ENCODE peak calls at places on chromosome X, in four cellular contexts. G is K562, I is HepG2, J is GM12878. O is an unnamed sample.

GRCh38 chrX:1659664-1660461 is 45.0 kb downstream of the ASMT start:
- DNase-seq in G (no peak), I (no peak), J (no peak), O (no peak)

GRCh38 chrX:39967348-39967747 is 130.4 kb downstream of the BCOR start:
- DNase-seq in G (no peak), I (no peak), J (no peak), O (no peak)

GRCh38 chrX:138996268-138996667 is 284.8 kb upstream of the FGF13 start:
- DNase-seq in G (peak), I (no peak), J (no peak), O (no peak)

GRCh38 chrX:46913710-46914109 is 1.5 kb downstream of the JADE3 start:
- DNase-seq in G (peak), I (peak), J (no peak), O (no peak)

GRCh38 chrX:150050387-150050786 is 112.1 kb upstream of the EOLA2 start:
- DNase-seq in G (peak), I (no peak), J (no peak), O (no peak)

GRCh38 chrX:9997524-9997923 is 30.4 kb downstream of the CLDN34 start:
- DNase-seq in G (no peak), I (no peak), J (peak), O (no peak)

GRCh38 chrX:20217279-20217678 is 49.4 kb downstream of the RPS6KA3 start:
- DNase-seq in G (peak), I (no peak), J (no peak), O (no peak)

GRCh38 chrX:39859991-39860861 is 237.5 kb downstream of the BCOR start:
- DNase-seq in G (peak), I (no peak), J (peak), O (no peak)

GRCh38 chrX:147917700-147918694 is 6.3 kb downstream of the FMR1 start:
- DNase-seq in G (peak), I (no peak), J (peak), O (no peak)

GRCh38 chrX:119790977-119791436 is 423 bp downstream of the RPL39 start:
- DNase-seq in G (peak), I (peak), J (no peak), O (no peak)

GRCh38 chrX:118528089-118528753 is 32.6 kb downstream of the DOCK11 start:
- DNase-seq in G (no peak), I (no peak), J (peak), O (no peak)

GRCh38 chrX:150587585-150588503 is 19.4 kb downstream of the MTM1 start:
- DNase-seq in G (peak), I (no peak), J (no peak), O (peak)

GRCh38 chrX:129637217-129638109 is 17.3 kb downstream of the APLN start:
- DNase-seq in G (peak), I (peak), J (peak), O (peak)

GRCh38 chrX:10897768-10898167 is 213.4 kb upstream of the HCCS start:
- DNase-seq in G (no peak), I (no peak), J (no peak), O (no peak)

DNA sequence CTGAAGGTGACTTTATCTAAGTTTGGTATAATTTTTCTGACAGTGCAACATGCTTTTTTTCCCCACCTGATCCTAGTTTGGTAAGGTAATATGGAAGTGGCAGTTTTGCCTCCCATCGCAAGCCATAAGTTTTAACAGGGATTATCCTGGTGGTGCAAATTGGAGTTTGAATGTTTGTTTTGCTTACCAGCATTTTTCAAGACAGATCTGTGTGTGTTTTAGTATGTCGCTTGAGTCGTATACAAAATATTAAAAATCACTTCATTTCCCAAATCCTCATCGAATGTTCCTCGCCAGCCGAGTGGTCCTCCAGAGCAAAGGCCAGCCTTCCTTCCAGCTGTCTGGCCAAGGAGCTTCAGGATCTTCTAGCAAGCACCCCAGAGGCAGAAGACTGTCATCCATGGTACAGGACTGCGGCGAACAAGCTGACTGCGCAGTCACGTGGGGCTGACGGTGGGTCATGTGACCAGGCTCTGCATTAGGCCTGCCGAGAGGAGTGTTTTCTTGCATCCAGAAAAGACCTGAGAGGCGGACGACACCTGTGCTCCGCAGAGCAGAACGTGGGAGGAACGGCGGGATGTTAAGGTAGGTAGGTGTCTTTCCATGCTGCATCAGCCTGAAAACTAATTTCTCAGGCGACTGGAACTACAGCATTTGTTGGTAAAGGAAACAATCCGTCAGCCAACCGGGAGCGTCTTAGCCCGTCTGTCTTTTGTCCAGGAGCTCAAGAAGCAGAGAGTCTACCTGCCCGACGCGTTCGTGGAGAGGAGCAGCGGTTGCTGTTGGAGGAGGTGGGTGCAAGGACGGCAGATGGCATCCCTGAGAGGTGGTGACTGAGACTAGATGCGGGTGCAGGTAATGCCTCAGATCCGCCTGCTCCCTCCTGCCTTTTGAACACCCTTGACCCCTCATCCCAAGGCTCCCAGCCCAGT is at the start of gene GPRASP3:
- DNase-seq in G (peak), I (no peak), J (no peak), O (peak)
- TF ChIP-seq TARDBP in G (no peak), I (no peak), J (no peak), O (no peak)

GRCh38 chrX:110691446-110691845 is 104.2 kb downstream of the CHRDL1 start:
- DNase-seq in G (no peak), I (no peak), J (no peak), O (no peak)
- TF ChIP-seq FOXM1 in G (no peak), I (no peak), J (no peak), O (no peak)

GRCh38 chrX:43868791-43869190 is 13.5 kb downstream of the MAOB start:
- DNase-seq in G (no peak), I (no peak), J (no peak), O (no peak)
- TF ChIP-seq TARDBP in G (no peak), I (no peak), J (no peak), O (no peak)

GRCh38 chrX:2848806-2849420 is 20.2 kb downstream of the GYG2 start:
- DNase-seq in G (no peak), I (peak), J (no peak), O (no peak)
- TF ChIP-seq FOXM1 in G (no peak), I (no peak), J (no peak), O (no peak)

GRCh38 chrX:17592117-17592516 is 145.2 kb upstream of the SCML1 start:
- DNase-seq in G (no peak), I (no peak), J (no peak), O (no peak)

GRCh38 chrX:17587352-17587751 is 149.9 kb upstream of the SCML1 start:
- DNase-seq in G (no peak), I (no peak), J (no peak), O (no peak)

GRCh38 chrX:17591741-17592110 is 145.6 kb upstream of the SCML1 start:
- DNase-seq in G (no peak), I (no peak), J (no peak), O (no peak)

GRCh38 chrX:17588303-17588702 is 149.0 kb upstream of the SCML1 start:
- DNase-seq in G (no peak), I (no peak), J (no peak), O (no peak)

DNA sequence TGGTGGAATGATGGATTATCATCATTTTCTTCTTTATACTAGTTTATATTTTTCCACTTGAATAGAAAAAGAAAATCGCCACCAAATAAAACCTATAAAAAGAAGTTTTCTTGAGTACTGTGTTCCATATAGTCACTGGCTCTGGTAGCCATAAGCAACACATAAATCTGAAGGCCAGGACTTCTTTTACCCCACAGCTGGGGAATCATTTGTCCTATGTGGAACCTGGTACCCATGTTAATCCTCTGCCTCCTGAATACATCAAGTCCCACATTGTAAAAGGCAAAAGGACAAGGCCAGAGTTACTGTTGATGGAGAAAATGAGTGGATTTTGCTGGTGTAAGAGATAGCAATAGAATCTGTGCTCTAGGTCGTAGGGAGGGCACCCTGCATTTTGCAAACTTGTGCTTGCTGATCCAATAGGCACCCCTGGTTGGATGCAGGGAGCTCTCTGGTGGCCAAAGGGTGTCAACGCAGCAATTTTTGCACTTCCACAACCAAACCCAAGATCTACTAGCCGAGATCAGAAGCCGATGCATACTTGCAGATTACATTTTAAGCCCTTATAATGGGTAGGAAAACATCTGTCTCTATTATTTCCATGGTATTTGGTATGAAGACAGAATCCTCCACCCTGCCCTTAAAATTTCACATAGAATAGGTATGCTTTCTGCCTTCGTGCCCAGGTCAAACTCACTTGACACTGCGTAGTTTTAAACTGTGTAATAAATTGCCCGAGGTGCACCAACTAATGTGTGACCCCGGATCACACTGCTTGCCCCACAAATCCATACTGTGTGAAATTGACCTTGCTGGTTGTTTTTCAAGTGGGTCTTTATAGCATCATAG is 146.2 kb upstream of the SCML1 start:
- DNase-seq in G (peak), I (peak), J (no peak), O (peak)
- TF ChIP-seq TARDBP in G (no peak), I (no peak), J (no peak), O (no peak)

DNA sequence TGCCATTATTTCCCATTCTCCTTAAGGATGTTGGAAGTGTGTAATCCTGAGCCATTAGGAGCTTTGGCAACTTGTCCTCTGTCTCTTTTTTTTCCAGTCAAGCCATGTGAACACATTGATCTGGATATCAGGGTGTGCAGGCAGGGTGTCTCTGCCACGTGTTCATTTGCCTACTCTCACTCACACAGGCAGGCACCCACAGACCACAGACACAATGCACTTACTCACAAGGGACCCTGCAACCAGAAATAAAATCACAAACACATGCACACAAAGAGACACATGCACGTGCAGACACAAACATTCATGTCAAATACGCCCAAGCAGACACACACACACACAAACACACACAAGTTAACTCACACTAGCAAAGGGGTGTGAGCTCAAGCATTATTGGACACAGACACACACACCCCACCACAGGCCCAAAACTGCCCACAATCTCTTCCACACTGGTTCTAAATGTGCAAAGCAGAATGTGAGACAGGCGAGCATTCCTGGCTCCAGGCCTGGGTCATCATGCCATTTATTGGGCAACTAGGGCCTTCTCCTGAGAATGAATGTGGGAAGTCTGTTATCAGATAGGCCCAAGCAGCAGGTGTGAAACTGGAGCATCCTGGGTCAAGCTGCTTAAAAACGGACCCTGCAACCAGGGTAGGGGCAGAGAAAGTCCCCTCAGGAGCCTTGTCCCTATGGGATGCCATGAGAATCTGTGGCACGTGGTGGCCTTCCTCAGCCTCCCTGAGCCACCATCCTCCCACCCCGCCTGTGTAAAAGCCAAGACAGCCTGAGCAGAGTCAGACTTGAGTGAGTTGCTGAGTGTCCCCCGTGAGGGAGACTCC is 63.4 kb downstream of the NBDY start:
- DNase-seq in G (no peak), I (no peak), J (no peak), O (no peak)
- TF ChIP-seq FOXM1 in G (no peak), I (no peak), J (no peak), O (no peak)

DNA sequence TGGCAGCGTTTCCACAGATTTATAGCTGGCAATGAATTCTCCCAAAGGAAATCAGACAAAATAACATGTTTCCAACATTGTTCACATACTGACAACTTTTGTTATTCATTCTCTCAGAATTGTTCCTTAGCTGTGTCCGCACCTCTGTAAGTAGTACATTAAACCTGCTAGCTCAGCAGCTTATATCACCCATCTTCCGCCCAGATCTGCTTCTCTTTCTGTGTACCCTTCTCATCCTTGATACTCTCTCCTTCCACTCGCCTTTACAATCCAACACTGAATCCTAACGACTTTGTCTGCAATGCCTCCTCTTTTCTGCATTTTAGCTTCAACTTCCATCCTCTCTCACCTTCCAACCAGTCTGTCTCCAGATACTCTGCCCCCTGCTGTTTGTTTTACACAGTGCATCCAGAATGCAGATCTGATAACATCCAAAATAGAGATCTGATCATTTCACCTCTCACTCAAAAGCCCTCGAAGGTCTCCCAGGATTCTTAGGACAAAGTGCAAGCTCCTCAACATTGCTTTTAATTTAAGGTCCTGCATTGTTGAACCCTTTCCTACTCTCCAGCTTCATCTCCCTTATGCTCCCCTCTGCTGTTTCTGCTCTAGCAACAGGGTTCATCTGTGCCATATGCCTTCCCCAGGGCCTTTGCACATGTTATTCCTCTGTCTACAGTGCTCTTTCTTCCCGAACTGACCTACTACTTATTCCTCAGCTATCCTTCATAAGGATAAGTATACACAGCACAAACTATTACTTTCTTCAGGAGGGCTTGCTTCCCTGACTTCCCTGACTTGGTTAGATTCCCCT is 67.3 kb upstream of the VBP1 start:
- DNase-seq in G (peak), I (peak), J (no peak), O (peak)
- TF ChIP-seq TARDBP in G (no peak), I (no peak), J (no peak), O (no peak)

GRCh38 chrX:136215559-136215958 is 35.6 kb downstream of the MAP7D3 start:
- DNase-seq in G (no peak), I (no peak), J (no peak), O (no peak)
- TF ChIP-seq FOXM1 in G (no peak), I (no peak), J (no peak), O (no peak)